ENCODE peak calls at places on chromosomes 4 and X, in four cellular contexts. One of them, this sample, is unnamed. For H3K9me3, the result is how much of the 10 kb centered on the place peaks cover.

GRCh38 chrX:40834225-40834624 is 98.9 kb upstream of the MED14 start:
- DNase-seq in Peyer's patch: no peak
- DNase-seq in lung: no peak
- DNase-seq in cardiac muscle cell: no peak
- DNase-seq in this sample: no peak

GRCh38 chr4:113976937-113977855 is 2.3 kb downstream of the ARSJ start:
- DNase-seq in Peyer's patch: no peak
- DNase-seq in lung: no peak
- DNase-seq in cardiac muscle cell: no peak
- DNase-seq in this sample: no peak

GRCh38 chr4:185429660-185430059 is 3.9 kb upstream of the UFSP2 start:
- DNase-seq in Peyer's patch: no peak
- DNase-seq in lung: no peak
- DNase-seq in cardiac muscle cell: no peak
- DNase-seq in this sample: no peak

GRCh38 chr4:184355111-184355604 is 119.2 kb downstream of the IRF2 start:
- DNase-seq in Peyer's patch: no peak
- DNase-seq in lung: peak
- DNase-seq in cardiac muscle cell: no peak
- DNase-seq in this sample: no peak

GRCh38 chr4:33577798-33578197 is 2666.5 kb downstream of the ARAP2 start:
- DNase-seq in Peyer's patch: no peak
- DNase-seq in lung: no peak
- DNase-seq in cardiac muscle cell: no peak
- DNase-seq in this sample: no peak

GRCh38 chr4:170339522-170339921 is 249.8 kb upstream of the AADAT start:
- DNase-seq in Peyer's patch: no peak
- DNase-seq in lung: no peak
- DNase-seq in cardiac muscle cell: no peak
- DNase-seq in this sample: no peak

GRCh38 chr4:38102942-38103604 is 142.9 kb downstream of the PTTG2 start:
- DNase-seq in Peyer's patch: no peak
- DNase-seq in lung: no peak
- DNase-seq in cardiac muscle cell: no peak
- DNase-seq in this sample: no peak

GRCh38 chrX:13837290-13837745 is 20.4 kb upstream of the GPM6B start:
- DNase-seq in Peyer's patch: no peak
- DNase-seq in lung: no peak
- DNase-seq in cardiac muscle cell: no peak
- DNase-seq in this sample: no peak

GRCh38 chrX:132518401-132518800 is 29.6 kb upstream of the MBNL3 start:
- DNase-seq in Peyer's patch: no peak
- DNase-seq in lung: no peak
- DNase-seq in cardiac muscle cell: no peak
- DNase-seq in this sample: no peak

GRCh38 chr4:6548882-6549230 is 26.1 kb upstream of the MAN2B2 start:
- DNase-seq in Peyer's patch: no peak
- DNase-seq in lung: no peak
- DNase-seq in cardiac muscle cell: no peak
- DNase-seq in this sample: no peak

GRCh38 chr4:103074598-103075434 is 1.7 kb downstream of the SLC9B2 start:
- DNase-seq in Peyer's patch: no peak
- DNase-seq in lung: no peak
- DNase-seq in cardiac muscle cell: no peak
- DNase-seq in this sample: no peak

GRCh38 chrX:150941580-150941979 is 41.6 kb upstream of the HMGB3 start:
- DNase-seq in Peyer's patch: no peak
- DNase-seq in lung: no peak
- DNase-seq in cardiac muscle cell: no peak
- DNase-seq in this sample: no peak

GRCh38 chr4:147492761-147493160 is 11.9 kb downstream of the EDNRA start:
- DNase-seq in Peyer's patch: no peak
- DNase-seq in lung: no peak
- DNase-seq in cardiac muscle cell: no peak
- DNase-seq in this sample: no peak

GRCh38 chr4:140937866-140938265 is 181.7 kb upstream of the TBC1D9 start:
- DNase-seq in Peyer's patch: no peak
- DNase-seq in lung: no peak
- DNase-seq in cardiac muscle cell: no peak
- DNase-seq in this sample: no peak

GRCh38 chr4:47915378-47915777 is 995 bp upstream of the NFXL1 start:
- DNase-seq in Peyer's patch: no peak
- DNase-seq in lung: no peak
- DNase-seq in cardiac muscle cell: no peak
- DNase-seq in this sample: no peak

GRCh38 chr4:8830611-8831200 is 40.9 kb downstream of the HMX1 start:
- DNase-seq in Peyer's patch: peak
- DNase-seq in lung: no peak
- DNase-seq in cardiac muscle cell: no peak
- DNase-seq in this sample: peak

GRCh38 chrX:126395909-126396308 is 156.7 kb downstream of the DCAF12L1 start:
- DNase-seq in Peyer's patch: no peak
- DNase-seq in lung: no peak
- DNase-seq in cardiac muscle cell: no peak
- DNase-seq in this sample: no peak

GRCh38 chr4:185381794-185382193 is 13.9 kb downstream of the LRP2BP start:
- DNase-seq in Peyer's patch: no peak
- DNase-seq in lung: no peak
- DNase-seq in cardiac muscle cell: no peak
- DNase-seq in this sample: no peak

GRCh38 chrX:126770179-126770578 is 49.4 kb upstream of the PRR32 start:
- DNase-seq in Peyer's patch: no peak
- DNase-seq in lung: no peak
- DNase-seq in cardiac muscle cell: peak
- DNase-seq in this sample: no peak

GRCh38 chr4:109465065-109465464 is 31.4 kb downstream of the SEC24B start:
- DNase-seq in Peyer's patch: no peak
- DNase-seq in lung: no peak
- DNase-seq in cardiac muscle cell: no peak
- DNase-seq in this sample: no peak

GRCh38 chr4:65665951-65666523 is 4.3 kb downstream of the EPHA5 start:
- DNase-seq in Peyer's patch: no peak
- DNase-seq in lung: no peak
- DNase-seq in cardiac muscle cell: no peak
- DNase-seq in this sample: no peak

GRCh38 chrX:71578253-71579135 is at the start of gene GCNA:
- DNase-seq in Peyer's patch: no peak
- DNase-seq in lung: no peak
- DNase-seq in cardiac muscle cell: no peak
- DNase-seq in this sample: no peak

GRCh38 chrX:78659955-78660354 is 827 bp upstream of the RTL3 start:
- DNase-seq in Peyer's patch: no peak
- DNase-seq in lung: no peak
- DNase-seq in cardiac muscle cell: no peak
- DNase-seq in this sample: no peak
- H3K9me3 ChIP-seq in Peyer's patch: under half
- H3K9me3 ChIP-seq in lung: under half
- H3K9me3 ChIP-seq in cardiac muscle cell: under half
- H3K9me3 ChIP-seq in this sample: under half

DNA sequence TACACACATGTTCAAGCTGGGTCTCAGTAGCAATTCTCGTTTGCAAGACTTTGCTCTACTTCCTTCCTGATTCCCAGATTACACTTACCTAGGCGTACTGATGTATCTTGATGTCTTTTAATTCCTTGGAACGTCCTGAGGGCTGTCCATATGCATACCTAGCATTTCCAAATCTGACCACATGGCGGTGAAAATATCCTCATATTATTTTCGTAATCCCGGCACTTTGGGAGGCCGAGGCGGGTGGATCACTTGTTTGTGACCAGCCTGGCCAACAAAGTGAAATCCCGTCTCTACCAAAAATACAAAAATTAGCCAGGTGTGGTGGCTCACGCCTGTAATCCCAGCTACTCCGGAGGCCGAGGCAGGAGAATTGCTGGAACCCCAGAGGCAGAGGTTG is 1786.3 kb upstream of the TENM3 start:
- DNase-seq in Peyer's patch: no peak
- DNase-seq in lung: no peak
- DNase-seq in cardiac muscle cell: no peak
- DNase-seq in this sample: no peak
- TF ChIP-seq CTCF in Peyer's patch: no peak
- TF ChIP-seq CTCF in lung: no peak
- TF ChIP-seq CTCF in cardiac muscle cell: no peak
- TF ChIP-seq CTCF in this sample: no peak

GRCh38 chrX:152959626-152960025 is 34.3 kb downstream of the PNMA5 start:
- DNase-seq in Peyer's patch: no peak
- DNase-seq in lung: no peak
- DNase-seq in cardiac muscle cell: no peak
- DNase-seq in this sample: no peak

GRCh38 chrX:152958524-152959465 is 35.1 kb downstream of the PNMA5 start:
- DNase-seq in Peyer's patch: peak
- DNase-seq in lung: peak
- DNase-seq in cardiac muscle cell: peak
- DNase-seq in this sample: peak

GRCh38 chrX:152960115-152960514 is 33.8 kb downstream of the PNMA5 start:
- DNase-seq in Peyer's patch: no peak
- DNase-seq in lung: no peak
- DNase-seq in cardiac muscle cell: no peak
- DNase-seq in this sample: no peak

DNA sequence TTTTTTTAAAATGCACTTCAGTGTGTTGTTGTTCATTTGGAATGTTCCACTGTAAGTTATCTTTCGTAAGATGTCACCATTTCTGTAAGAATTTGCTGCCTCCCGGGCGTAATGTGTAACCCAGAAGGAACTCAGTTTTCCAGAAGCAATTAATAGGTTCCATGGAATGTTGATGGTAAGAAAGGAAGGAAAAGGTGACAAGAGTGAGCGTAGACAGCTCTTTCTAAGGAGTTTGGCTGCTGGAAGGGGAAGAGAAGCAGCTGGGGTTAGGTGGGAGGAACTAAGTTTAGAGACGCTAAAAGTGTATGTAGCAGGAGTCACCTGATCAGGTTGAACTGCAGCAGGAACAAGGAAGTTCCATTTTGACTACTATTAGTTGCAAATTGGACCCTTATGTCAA is 35.9 kb downstream of the PNMA5 start:
- DNase-seq in Peyer's patch: no peak
- DNase-seq in lung: no peak
- DNase-seq in cardiac muscle cell: no peak
- DNase-seq in this sample: no peak
- H3K27ac ChIP-seq in Peyer's patch: peak
- H3K27ac ChIP-seq in lung: no peak
- H3K27ac ChIP-seq in cardiac muscle cell: no peak
- H3K27ac ChIP-seq in this sample: peak

DNA sequence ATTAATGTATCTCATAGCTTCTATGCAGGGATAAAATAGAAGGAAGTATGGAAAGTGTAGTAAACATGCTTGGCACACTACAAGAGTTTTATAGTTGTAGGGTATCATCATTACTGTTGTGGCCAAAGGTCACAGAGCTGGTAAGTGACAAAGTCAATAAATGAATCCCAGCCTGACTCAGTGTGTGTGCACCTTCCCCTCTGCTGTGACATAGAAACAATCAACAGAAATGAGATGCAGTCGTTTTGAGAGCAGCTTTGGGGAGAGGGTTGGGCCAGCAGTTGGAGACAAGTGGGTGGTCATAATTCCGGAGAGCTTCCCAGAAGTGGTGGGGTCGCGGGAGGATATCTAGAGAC is 82.4 kb upstream of the RBPJ start:
- DNase-seq in Peyer's patch: peak
- DNase-seq in lung: no peak
- DNase-seq in cardiac muscle cell: no peak
- DNase-seq in this sample: no peak
- H3K9me3 ChIP-seq in Peyer's patch: under half
- H3K9me3 ChIP-seq in lung: under half
- H3K9me3 ChIP-seq in cardiac muscle cell: under half
- H3K9me3 ChIP-seq in this sample: under half

DNA sequence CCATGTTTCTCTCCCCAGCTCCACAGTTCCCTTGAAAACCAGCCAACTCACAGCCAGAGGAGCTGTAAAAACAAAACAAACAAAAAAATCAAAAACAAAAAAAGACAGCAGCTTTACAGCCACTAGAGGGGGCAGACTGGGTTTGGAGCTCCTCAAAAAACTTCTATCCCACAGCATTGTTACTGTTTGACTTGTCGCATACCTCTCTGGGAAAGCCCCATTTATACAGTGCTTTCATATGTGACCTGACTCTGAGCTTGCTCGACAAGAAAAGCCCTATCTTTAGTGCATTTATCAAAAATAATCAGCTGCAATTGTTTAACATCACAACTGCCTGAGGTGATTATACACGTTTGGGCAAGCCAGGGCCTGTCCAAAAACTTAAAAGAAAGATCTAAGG is 21.6 kb downstream of the TSPAN6 start:
- DNase-seq in Peyer's patch: no peak
- DNase-seq in lung: no peak
- DNase-seq in cardiac muscle cell: peak
- DNase-seq in this sample: no peak
- TF ChIP-seq CTCF in Peyer's patch: peak
- TF ChIP-seq CTCF in lung: no peak
- TF ChIP-seq CTCF in cardiac muscle cell: peak
- TF ChIP-seq CTCF in this sample: no peak

DNA sequence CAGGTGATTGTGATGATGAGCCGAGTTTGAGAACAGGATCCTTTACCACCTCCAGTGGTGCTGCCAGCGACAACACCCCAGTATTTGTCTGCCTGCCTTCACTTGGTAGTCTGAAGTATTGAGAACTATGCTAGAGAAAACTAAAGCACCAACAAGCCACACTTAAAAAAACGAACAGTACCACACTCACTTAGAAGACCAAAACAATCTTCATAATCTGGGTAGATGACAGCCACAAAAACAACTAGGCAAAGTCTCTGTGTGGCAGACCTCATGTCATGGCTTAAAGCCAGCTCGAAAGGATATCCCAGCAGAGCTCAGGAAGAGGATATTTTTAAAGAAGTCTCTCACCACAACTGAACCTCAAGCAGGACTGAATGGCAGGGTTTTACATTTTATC is 236.0 kb downstream of the GPC3 start:
- DNase-seq in Peyer's patch: no peak
- DNase-seq in lung: no peak
- DNase-seq in cardiac muscle cell: no peak
- DNase-seq in this sample: no peak
- H3K27ac ChIP-seq in Peyer's patch: no peak
- H3K27ac ChIP-seq in lung: no peak
- H3K27ac ChIP-seq in cardiac muscle cell: peak
- H3K27ac ChIP-seq in this sample: no peak

GRCh38 chrX:65702956-65703355 is 35.5 kb downstream of the MSN start:
- DNase-seq in Peyer's patch: no peak
- DNase-seq in lung: no peak
- DNase-seq in cardiac muscle cell: no peak
- DNase-seq in this sample: no peak
- H3K9me3 ChIP-seq in Peyer's patch: under half
- H3K9me3 ChIP-seq in lung: under half
- H3K9me3 ChIP-seq in cardiac muscle cell: under half
- H3K9me3 ChIP-seq in this sample: under half

GRCh38 chrX:2903366-2903765 is 25.8 kb downstream of the ARSD start:
- DNase-seq in Peyer's patch: no peak
- DNase-seq in lung: no peak
- DNase-seq in cardiac muscle cell: no peak
- DNase-seq in this sample: no peak
- TF ChIP-seq CTCF in Peyer's patch: peak
- TF ChIP-seq CTCF in lung: no peak
- TF ChIP-seq CTCF in cardiac muscle cell: no peak
- TF ChIP-seq CTCF in this sample: no peak